ENCODE peak calls at places on chromosomes 1 and 21, in nine cellular contexts. A is SK-N-SH, R is H9, H is cardiac muscle cell, J is neural progenitor cell, T is PC-9, E is tibial nerve, X is esophagus muscularis mucosa, F is A549. Y is an unnamed sample. For H3K9me3, the result is how much of the 10 kb centered on the place peaks cover.

GRCh38 chr1:20999525-21000244 is 177.0 kb downstream of the EIF4G3 start:
- DNase-seq in A (no peak), R (no peak), H (no peak), J (no peak), T (no peak), E (no peak), X (no peak), F (no peak), Y (no peak)

GRCh38 chr1:10830961-10831669 is 34.7 kb upstream of the CASZ1 start:
- DNase-seq in A (no peak), R (no peak), H (no peak), J (no peak), T (peak), E (no peak), X (no peak), F (peak), Y (no peak)

GRCh38 chr1:247494746-247495145 is 36.8 kb upstream of the OR2B11 start:
- DNase-seq in A (no peak), R (no peak), H (no peak), J (no peak), T (no peak), E (no peak), X (no peak), F (no peak), Y (no peak)

GRCh38 chr1:20242890-20243479 is 47.7 kb upstream of the VWA5B1 start:
- DNase-seq in A (no peak), R (no peak), H (no peak), J (no peak), T (no peak), E (no peak), X (no peak), F (no peak), Y (no peak)

GRCh38 chr1:25610822-25611630 is 5.6 kb upstream of the MAN1C1 start:
- DNase-seq in A (peak), R (no peak), H (no peak), J (no peak), T (no peak), E (no peak), X (peak), F (no peak), Y (no peak)

GRCh38 chr21:42121792-42122191 is 50.7 kb downstream of the UMODL1 start:
- DNase-seq in A (no peak), R (no peak), H (no peak), J (no peak), T (no peak), E (no peak), X (no peak), F (no peak), Y (no peak)

GRCh38 chr1:230566481-230566880 is 75.8 kb upstream of the COG2 start:
- DNase-seq in A (no peak), R (no peak), H (no peak), J (no peak), T (no peak), E (no peak), X (no peak), F (no peak), Y (no peak)

GRCh38 chr1:165903672-165904071 is 76.3 kb downstream of the UCK2 start:
- DNase-seq in A (no peak), R (no peak), H (no peak), J (no peak), T (peak), E (no peak), X (no peak), F (no peak), Y (no peak)

GRCh38 chr21:36055551-36055950 is 4.8 kb downstream of the SETD4 start:
- DNase-seq in A (no peak), R (no peak), H (no peak), J (no peak), T (no peak), E (no peak), X (no peak), F (no peak), Y (no peak)

DNA sequence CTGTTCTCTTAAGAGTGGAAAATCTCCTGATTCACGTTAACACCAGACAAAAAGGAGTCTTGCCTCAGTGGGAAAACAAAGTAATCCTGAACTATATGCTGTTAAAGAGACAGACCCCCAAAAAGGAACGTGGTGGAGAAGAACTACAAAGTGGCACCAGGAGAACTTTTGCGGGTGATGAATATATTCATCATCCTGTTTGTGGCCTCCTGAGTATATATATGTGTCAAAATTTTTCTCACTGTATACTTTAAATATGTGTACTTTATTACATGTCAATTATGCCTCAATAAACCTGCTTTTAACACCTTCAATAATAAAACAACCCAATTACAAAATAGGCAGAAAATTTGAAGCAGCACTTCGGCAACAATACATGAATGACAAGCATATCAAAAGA is 31.1 kb downstream of the ZNF644 start:
- DNase-seq in A (no peak), R (no peak), H (no peak), J (no peak), T (no peak), E (no peak), X (no peak), F (no peak), Y (no peak)
- H3K9me3 ChIP-seq in A (under half), R (under half), H (under half), J (under half), T (under half), E (under half), X (under half), F (under half), Y (under half)

GRCh38 chr1:179034720-179035119 is 9.0 kb downstream of the FAM20B start:
- DNase-seq in A (no peak), R (no peak), H (no peak), J (no peak), T (no peak), E (no peak), X (no peak), F (no peak), Y (no peak)
- H3K27ac ChIP-seq in A (peak), R (no peak), H (no peak), J (no peak), T (peak), E (no peak), X (peak), F (no peak), Y (no peak)

DNA sequence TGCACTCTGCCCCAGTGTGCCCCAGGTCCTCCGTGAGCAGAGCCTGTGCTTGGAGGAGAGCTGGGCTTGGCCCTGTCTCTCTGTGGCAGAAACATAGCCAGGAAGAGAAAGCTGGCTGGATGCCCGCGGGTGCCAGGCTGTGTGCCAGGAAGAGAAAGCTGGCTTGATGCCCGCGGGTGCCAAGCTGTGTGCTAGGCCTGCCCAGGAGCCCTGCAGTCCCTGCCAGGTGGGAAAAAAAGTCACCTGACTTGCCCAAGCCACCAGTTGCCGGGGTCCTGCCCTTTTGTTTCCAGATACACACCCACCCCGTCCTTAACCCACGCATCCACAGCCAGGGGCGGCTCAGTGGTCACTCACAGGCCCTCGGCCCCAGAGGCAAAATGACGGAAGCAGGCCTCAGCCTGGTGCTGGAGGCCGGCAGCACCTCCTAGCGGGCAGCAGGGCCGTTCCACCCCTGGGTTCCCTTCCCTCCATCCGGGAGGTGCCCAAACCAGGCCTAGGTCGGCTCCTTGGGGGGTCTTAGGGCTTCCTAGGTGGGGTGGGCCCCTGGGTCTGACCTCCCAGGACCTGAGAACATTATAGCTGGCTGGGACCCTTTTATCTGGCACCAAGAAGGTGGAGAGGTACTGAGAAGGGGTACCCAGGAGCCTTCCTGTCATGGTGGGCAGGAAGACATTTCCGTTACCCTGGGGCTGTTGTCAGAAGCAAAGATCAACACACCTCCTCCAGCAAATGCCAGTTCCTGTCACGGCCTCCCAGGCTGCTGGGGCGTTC is 9.1 kb downstream of the ITGB2 start:
- DNase-seq in A (peak), R (no peak), H (no peak), J (no peak), T (peak), E (peak), X (no peak), F (no peak), Y (no peak)
- TF ChIP-seq CTCF in A (peak), R (peak), H (peak), J (peak), T (peak), E (peak), X (peak), F (peak), Y (peak)

GRCh38 chr1:86435327-86435726 is 11.4 kb downstream of the CLCA2 start:
- DNase-seq in A (no peak), R (no peak), H (no peak), J (no peak), T (no peak), E (no peak), X (no peak), F (no peak), Y (no peak)
- H3K9me3 ChIP-seq in A (under half), R (under half), H (under half), J (under half), T (under half), E (under half), X (under half), F (under half), Y (under half)

Y was measured in vagina.